ENCODE peak calls at places on chromosomes 6 and 20, in eight cellular contexts. Z is HepG2, F is SK-N-SH, S is tibial nerve, Q is ovary, I is H1, O is A549, Y is K562. K is an unnamed sample. For H3K4me1, the result is how much of the 10 kb centered on the place peaks cover.

GRCh38 chr20:54093423-54094267 is 23.3 kb upstream of the BCAS1 start:
- DNase-seq in Y (no peak), S (no peak), F (no peak), O (no peak), I (no peak), Q (no peak), Z (no peak), K (no peak)

GRCh38 chr6:13470240-13471140 is 16.9 kb downstream of the GFOD1 start:
- DNase-seq in S (no peak), Q (no peak), I (no peak), Y (no peak), F (peak), Z (no peak), O (no peak), K (no peak)

GRCh38 chr20:44186674-44187053 is 324 bp downstream of the JPH2 start:
- DNase-seq in Q (no peak), I (no peak), F (peak), Z (no peak), S (no peak), O (no peak), Y (no peak), K (peak)

GRCh38 chr6:111631018-111631417 is 25.3 kb upstream of the TRAF3IP2 start:
- DNase-seq in Q (no peak), I (no peak), O (no peak), S (no peak), Y (no peak), F (no peak), Z (no peak), K (no peak)

GRCh38 chr20:51402201-51402600 is 140.3 kb downstream of the NFATC2 start:
- DNase-seq in I (no peak), Y (no peak), S (no peak), F (no peak), Q (no peak), Z (no peak), O (no peak), K (peak)

GRCh38 chr20:42747765-42748411 is 441.8 kb downstream of the PTPRT start:
- DNase-seq in O (no peak), I (no peak), S (no peak), F (no peak), Z (no peak), Q (no peak), Y (no peak), K (no peak)

GRCh38 chr20:44532981-44533331 is 11.1 kb upstream of the SERINC3 start:
- DNase-seq in I (no peak), F (no peak), Q (no peak), S (no peak), Z (peak), Y (no peak), O (no peak), K (no peak)

GRCh38 chr6:131524695-131525336 is 48.2 kb upstream of the ARG1 start:
- DNase-seq in S (no peak), F (no peak), O (no peak), I (no peak), Z (no peak), Q (no peak), Y (no peak), K (no peak)

GRCh38 chr6:36912583-36912982 is 26.8 kb downstream of the C6orf89 start:
- DNase-seq in F (no peak), S (no peak), Y (no peak), Z (no peak), O (no peak), I (no peak), Q (no peak), K (peak)

GRCh38 chr20:25284131-25284601 is 36.3 kb downstream of the PYGB start:
- DNase-seq in Q (peak), F (no peak), Z (no peak), I (peak), Y (no peak), S (no peak), O (no peak), K (peak)

GRCh38 chr6:158558415-158559306 is 1.2 kb upstream of the TMEM181 start:
- DNase-seq in Z (no peak), S (no peak), F (no peak), I (no peak), O (no peak), Y (no peak), Q (no peak), K (no peak)

GRCh38 chr6:133394630-133395029 is 153.5 kb downstream of the EYA4 start:
- DNase-seq in I (no peak), Q (no peak), Z (no peak), F (no peak), O (no peak), S (no peak), Y (no peak), K (no peak)

GRCh38 chr6:169082093-169082492 is 171.6 kb downstream of the THBS2 start:
- DNase-seq in Q (no peak), S (no peak), O (no peak), F (no peak), Y (no peak), I (no peak), Z (no peak), K (no peak)

GRCh38 chr6:111872521-111873177 is 603 bp downstream of the FYN start:
- DNase-seq in Y (peak), Z (no peak), S (peak), O (no peak), Q (peak), F (peak), I (peak), K (peak)

GRCh38 chr6:17022604-17023003 is 79.2 kb upstream of the STMND1 start:
- DNase-seq in Z (no peak), Q (no peak), S (no peak), Y (no peak), F (no peak), I (no peak), O (no peak), K (no peak)

GRCh38 chr6:25053875-25054371 is 118.2 kb upstream of the RIPOR2 start:
- DNase-seq in F (no peak), Y (no peak), Q (no peak), O (no peak), S (peak), I (no peak), Z (no peak), K (no peak)

DNA sequence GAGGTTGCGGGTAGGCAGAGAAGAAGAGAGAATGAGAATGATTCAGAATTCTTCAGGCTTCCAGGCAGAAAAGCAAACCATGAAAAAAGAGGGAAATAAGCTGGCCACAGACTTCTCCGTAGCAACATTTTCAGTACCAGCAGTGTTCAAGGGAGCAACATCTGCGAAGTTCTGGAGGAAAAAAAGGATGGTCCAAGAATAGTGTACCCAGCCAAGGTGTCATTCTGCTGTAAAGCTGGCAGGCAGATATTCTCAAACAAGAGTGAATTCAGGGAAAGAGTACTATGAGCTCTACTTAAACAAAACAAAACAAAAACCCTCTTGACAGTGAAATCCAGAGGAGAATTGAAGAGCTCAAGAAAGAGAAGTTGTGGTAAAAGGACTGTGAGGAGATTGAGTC is 86.4 kb downstream of the ATRN start:
- DNase-seq in Y (no peak), Z (no peak), S (no peak), Q (no peak), I (no peak), F (no peak), O (no peak), K (no peak)
- TF ChIP-seq EP300 in Y (no peak), Z (no peak), S (no peak), Q (no peak), I (no peak), F (no peak), O (no peak), K (no peak)

GRCh38 chr6:164897523-164898094 is 411.8 kb downstream of the C6orf118 start:
- DNase-seq in O (no peak), Q (no peak), Z (no peak), S (no peak), I (no peak), Y (no peak), F (no peak), K (no peak)
- TF ChIP-seq CTCF in O (no peak), Q (no peak), Z (no peak), S (no peak), I (peak), Y (peak), F (no peak), K (no peak)

DNA sequence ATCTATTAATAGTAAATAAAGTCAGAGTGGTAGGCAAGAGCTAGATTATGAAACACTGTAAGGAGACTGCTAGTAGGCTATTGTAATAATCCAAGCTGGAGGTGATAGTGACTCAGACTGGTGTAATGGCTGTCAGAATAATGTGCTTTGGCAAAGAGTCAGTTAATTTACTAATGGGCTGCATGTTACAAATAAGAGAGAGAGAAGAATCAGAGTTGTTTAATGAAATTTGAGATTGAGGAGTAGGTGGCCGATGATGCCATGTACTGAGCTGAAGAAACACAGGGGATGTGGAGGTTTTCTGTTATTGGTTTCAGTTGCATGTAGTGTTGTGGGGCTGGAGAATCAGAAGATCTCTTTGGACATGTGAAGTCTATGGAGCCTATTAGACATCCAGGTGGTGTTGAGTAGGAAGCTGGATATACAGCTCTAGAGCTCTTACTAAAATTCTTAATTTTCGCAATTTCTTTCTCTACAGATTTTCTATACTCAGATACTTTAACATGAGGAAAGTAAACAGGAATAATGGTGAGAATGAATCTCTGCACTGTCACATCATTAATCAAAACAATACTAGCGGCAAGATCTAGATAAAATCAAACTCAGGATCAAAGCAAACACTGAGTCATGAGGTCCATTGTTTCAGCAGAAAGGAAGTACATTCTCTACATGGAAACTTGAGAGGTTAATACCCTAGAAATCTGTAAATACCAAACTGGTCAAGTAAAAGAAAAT is 167.7 kb downstream of the SIM1 start:
- DNase-seq in Z (peak), Q (no peak), I (no peak), S (no peak), O (peak), Y (no peak), F (no peak), K (no peak)
- H3K4me1 ChIP-seq in Z (under half), Q (under half), I (under half), S (under half), O (half or more), Y (under half), F (under half), K (under half)

GRCh38 chr20:35561268-35561667 is 19.4 kb downstream of the ERGIC3 start:
- DNase-seq in I (peak), F (peak), S (no peak), Z (peak), Q (no peak), O (peak), Y (peak), K (peak)
- TF ChIP-seq EP300 in I (no peak), F (no peak), S (no peak), Z (no peak), Q (no peak), O (no peak), Y (no peak), K (no peak)

GRCh38 chr6:109326346-109326745 is 55.9 kb downstream of the CD164 start:
- DNase-seq in S (no peak), Z (no peak), Y (no peak), O (no peak), I (no peak), F (no peak), Q (no peak), K (no peak)
- TF ChIP-seq CTCF in S (no peak), Z (no peak), Y (no peak), O (no peak), I (no peak), F (no peak), Q (no peak), K (no peak)